ENCODE peak calls at places on chromosomes 16 and 17, in eight cellular contexts. One of them, this sample, is unnamed.

GRCh38 chr16:19662351-19662750 is 55.7 kb downstream of the KNOP1 start:
- DNase-seq in heart left ventricle: no peak
- DNase-seq in fibroblast of the conjunctiva: no peak
- DNase-seq in GM13976: no peak
- DNase-seq in cardiac fibroblast: no peak
- DNase-seq in astrocyte of the spinal cord: no peak
- DNase-seq in iris pigment epithelial cell: no peak
- DNase-seq in GM19239: no peak
- DNase-seq in this sample: no peak

GRCh38 chr17:76935331-76935730 is 67.1 kb downstream of the MGAT5B start:
- DNase-seq in heart left ventricle: no peak
- DNase-seq in fibroblast of the conjunctiva: no peak
- DNase-seq in GM13976: no peak
- DNase-seq in cardiac fibroblast: peak
- DNase-seq in astrocyte of the spinal cord: peak
- DNase-seq in iris pigment epithelial cell: peak
- DNase-seq in GM19239: no peak
- DNase-seq in this sample: peak

GRCh38 chr17:16954541-16954940 is 17.4 kb downstream of the TNFRSF13B start:
- DNase-seq in heart left ventricle: no peak
- DNase-seq in fibroblast of the conjunctiva: no peak
- DNase-seq in GM13976: no peak
- DNase-seq in cardiac fibroblast: no peak
- DNase-seq in astrocyte of the spinal cord: no peak
- DNase-seq in iris pigment epithelial cell: no peak
- DNase-seq in GM19239: no peak
- DNase-seq in this sample: no peak

GRCh38 chr16:83215417-83216001 is 588.7 kb downstream of the CDH13 start:
- DNase-seq in heart left ventricle: no peak
- DNase-seq in fibroblast of the conjunctiva: no peak
- DNase-seq in GM13976: peak
- DNase-seq in cardiac fibroblast: peak
- DNase-seq in astrocyte of the spinal cord: peak
- DNase-seq in iris pigment epithelial cell: peak
- DNase-seq in GM19239: peak
- DNase-seq in this sample: peak

GRCh38 chr17:28379814-28380571 is 8.5 kb downstream of the SARM1 start:
- DNase-seq in heart left ventricle: no peak
- DNase-seq in fibroblast of the conjunctiva: peak
- DNase-seq in GM13976: no peak
- DNase-seq in cardiac fibroblast: peak
- DNase-seq in astrocyte of the spinal cord: no peak
- DNase-seq in iris pigment epithelial cell: peak
- DNase-seq in GM19239: no peak
- DNase-seq in this sample: peak

GRCh38 chr17:55275894-55276804 is 11.4 kb downstream of the HLF start:
- DNase-seq in heart left ventricle: no peak
- DNase-seq in fibroblast of the conjunctiva: no peak
- DNase-seq in GM13976: no peak
- DNase-seq in cardiac fibroblast: no peak
- DNase-seq in astrocyte of the spinal cord: no peak
- DNase-seq in iris pigment epithelial cell: no peak
- DNase-seq in GM19239: no peak
- DNase-seq in this sample: no peak

GRCh38 chr17:63698886-63699637 is 863 bp downstream of the LIMD2 start:
- DNase-seq in heart left ventricle: peak
- DNase-seq in fibroblast of the conjunctiva: no peak
- DNase-seq in GM13976: peak
- DNase-seq in cardiac fibroblast: peak
- DNase-seq in astrocyte of the spinal cord: peak
- DNase-seq in iris pigment epithelial cell: peak
- DNase-seq in GM19239: peak
- DNase-seq in this sample: no peak

GRCh38 chr17:57870283-57870635 is 20.4 kb upstream of the MRPS23 start:
- DNase-seq in heart left ventricle: no peak
- DNase-seq in fibroblast of the conjunctiva: no peak
- DNase-seq in GM13976: no peak
- DNase-seq in cardiac fibroblast: no peak
- DNase-seq in astrocyte of the spinal cord: no peak
- DNase-seq in iris pigment epithelial cell: no peak
- DNase-seq in GM19239: no peak
- DNase-seq in this sample: no peak

GRCh38 chr17:69404398-69404797 is 10.1 kb upstream of the MAP2K6 start:
- DNase-seq in heart left ventricle: no peak
- DNase-seq in fibroblast of the conjunctiva: no peak
- DNase-seq in GM13976: no peak
- DNase-seq in cardiac fibroblast: no peak
- DNase-seq in astrocyte of the spinal cord: no peak
- DNase-seq in iris pigment epithelial cell: peak
- DNase-seq in GM19239: no peak
- DNase-seq in this sample: peak

GRCh38 chr17:2025622-2026309 is 632 bp upstream of the RTN4RL1 start:
- DNase-seq in heart left ventricle: peak
- DNase-seq in fibroblast of the conjunctiva: peak
- DNase-seq in GM13976: peak
- DNase-seq in cardiac fibroblast: peak
- DNase-seq in astrocyte of the spinal cord: peak
- DNase-seq in iris pigment epithelial cell: peak
- DNase-seq in GM19239: no peak
- DNase-seq in this sample: peak

This sample was measured in HFFc6.